ENCODE peak calls at places on chromosomes 5 and 9, in nine cellular contexts. One of them, this sample, is unnamed.

GRCh38 chr5:94901071-94901979 is 282.9 kb downstream of the SLF1 start:
- DNase-seq in activated gamma-delta T cell treated with Interleukin-2 at 50 U/mL for 16 hours: no peak
- DNase-seq in activated CD8-positive, alpha-beta memory T cell treated with anti-CD3 and anti-CD28 coated beads, Interleukin-2, amount 50 U/mL, for 4 hours: no peak
- DNase-seq in NB4: no peak
- DNase-seq in lower lobe of right lung: no peak
- DNase-seq in myocyte: peak; percentile 64
- DNase-seq in HT-29: no peak
- DNase-seq in A549: no peak
- DNase-seq in HT1080: peak; percentile 78
- DNase-seq in this sample: peak; percentile 24

GRCh38 chr5:2508514-2508913 is 243.0 kb downstream of the IRX2 start:
- DNase-seq in myocyte: no peak
- DNase-seq in activated CD8-positive, alpha-beta memory T cell treated with anti-CD3 and anti-CD28 coated beads, Interleukin-2, amount 50 U/mL, for 4 hours: no peak
- DNase-seq in lower lobe of right lung: no peak
- DNase-seq in NB4: no peak
- DNase-seq in A549: no peak
- DNase-seq in HT1080: no peak
- DNase-seq in activated gamma-delta T cell treated with Interleukin-2 at 50 U/mL for 16 hours: no peak
- DNase-seq in HT-29: no peak
- DNase-seq in this sample: no peak

GRCh38 chr5:29543501-29543900 is 1650.0 kb upstream of the CDH6 start:
- DNase-seq in A549: no peak
- DNase-seq in myocyte: no peak
- DNase-seq in activated CD8-positive, alpha-beta memory T cell treated with anti-CD3 and anti-CD28 coated beads, Interleukin-2, amount 50 U/mL, for 4 hours: no peak
- DNase-seq in lower lobe of right lung: no peak
- DNase-seq in NB4: no peak
- DNase-seq in HT1080: peak; percentile 41
- DNase-seq in HT-29: no peak
- DNase-seq in activated gamma-delta T cell treated with Interleukin-2 at 50 U/mL for 16 hours: no peak
- DNase-seq in this sample: no peak

GRCh38 chr5:65823174-65823573 is 101.2 kb downstream of the NLN start:
- DNase-seq in activated CD8-positive, alpha-beta memory T cell treated with anti-CD3 and anti-CD28 coated beads, Interleukin-2, amount 50 U/mL, for 4 hours: no peak
- DNase-seq in NB4: no peak
- DNase-seq in activated gamma-delta T cell treated with Interleukin-2 at 50 U/mL for 16 hours: no peak
- DNase-seq in myocyte: no peak
- DNase-seq in HT1080: no peak
- DNase-seq in A549: peak; percentile 46
- DNase-seq in lower lobe of right lung: no peak
- DNase-seq in HT-29: no peak
- DNase-seq in this sample: no peak

GRCh38 chr9:136859821-136860269 is 6.3 kb downstream of the EDF1 start:
- DNase-seq in activated gamma-delta T cell treated with Interleukin-2 at 50 U/mL for 16 hours: no peak
- DNase-seq in A549: no peak
- DNase-seq in NB4: no peak
- DNase-seq in HT-29: no peak
- DNase-seq in lower lobe of right lung: peak; percentile 38
- DNase-seq in myocyte: no peak
- DNase-seq in activated CD8-positive, alpha-beta memory T cell treated with anti-CD3 and anti-CD28 coated beads, Interleukin-2, amount 50 U/mL, for 4 hours: peak; percentile 16
- DNase-seq in HT1080: no peak
- DNase-seq in this sample: no peak

GRCh38 chr9:79471577-79472543 is 99.9 kb upstream of the TLE4 start:
- DNase-seq in activated gamma-delta T cell treated with Interleukin-2 at 50 U/mL for 16 hours: peak; percentile 32
- DNase-seq in lower lobe of right lung: peak; percentile 51
- DNase-seq in NB4: peak; percentile 30
- DNase-seq in activated CD8-positive, alpha-beta memory T cell treated with anti-CD3 and anti-CD28 coated beads, Interleukin-2, amount 50 U/mL, for 4 hours: peak; percentile 34
- DNase-seq in HT-29: peak; percentile 20
- DNase-seq in HT1080: peak; percentile 23
- DNase-seq in A549: no peak
- DNase-seq in myocyte: peak; percentile 80
- DNase-seq in this sample: peak; percentile 43

GRCh38 chr9:136762915-136763648 is 1.2 kb downstream of the LCN15 start:
- DNase-seq in NB4: peak; percentile 37
- DNase-seq in HT-29: peak; percentile 74
- DNase-seq in myocyte: no peak
- DNase-seq in lower lobe of right lung: peak; percentile 69
- DNase-seq in A549: peak; percentile 49
- DNase-seq in activated CD8-positive, alpha-beta memory T cell treated with anti-CD3 and anti-CD28 coated beads, Interleukin-2, amount 50 U/mL, for 4 hours: peak; percentile 29
- DNase-seq in activated gamma-delta T cell treated with Interleukin-2 at 50 U/mL for 16 hours: no peak
- DNase-seq in HT1080: no peak
- DNase-seq in this sample: peak; percentile 66

GRCh38 chr5:140228364-140228837 is 53.4 kb downstream of the CYSTM1 start:
- DNase-seq in lower lobe of right lung: no peak
- DNase-seq in A549: no peak
- DNase-seq in HT1080: no peak
- DNase-seq in HT-29: no peak
- DNase-seq in myocyte: no peak
- DNase-seq in activated CD8-positive, alpha-beta memory T cell treated with anti-CD3 and anti-CD28 coated beads, Interleukin-2, amount 50 U/mL, for 4 hours: no peak
- DNase-seq in activated gamma-delta T cell treated with Interleukin-2 at 50 U/mL for 16 hours: no peak
- DNase-seq in NB4: no peak
- DNase-seq in this sample: no peak

GRCh38 chr9:89609426-89610006 is 4.7 kb downstream of the GADD45G start:
- DNase-seq in myocyte: peak; percentile 43
- DNase-seq in activated CD8-positive, alpha-beta memory T cell treated with anti-CD3 and anti-CD28 coated beads, Interleukin-2, amount 50 U/mL, for 4 hours: no peak
- DNase-seq in HT-29: no peak
- DNase-seq in NB4: no peak
- DNase-seq in HT1080: no peak
- DNase-seq in A549: no peak
- DNase-seq in lower lobe of right lung: no peak
- DNase-seq in activated gamma-delta T cell treated with Interleukin-2 at 50 U/mL for 16 hours: no peak
- DNase-seq in this sample: no peak

GRCh38 chr9:127450170-127450830 is 906 bp downstream of the RPL12 start:
- DNase-seq in lower lobe of right lung: no peak
- DNase-seq in NB4: peak; percentile 35
- DNase-seq in myocyte: peak; percentile 41
- DNase-seq in activated gamma-delta T cell treated with Interleukin-2 at 50 U/mL for 16 hours: no peak
- DNase-seq in A549: no peak
- DNase-seq in activated CD8-positive, alpha-beta memory T cell treated with anti-CD3 and anti-CD28 coated beads, Interleukin-2, amount 50 U/mL, for 4 hours: no peak
- DNase-seq in HT-29: peak; percentile 34
- DNase-seq in HT1080: peak; percentile 32
- DNase-seq in this sample: peak; percentile 14

GRCh38 chr5:14879985-14880589 is 8.5 kb upstream of the ANKH start:
- DNase-seq in HT1080: peak; percentile 55
- DNase-seq in activated gamma-delta T cell treated with Interleukin-2 at 50 U/mL for 16 hours: no peak
- DNase-seq in A549: no peak
- DNase-seq in activated CD8-positive, alpha-beta memory T cell treated with anti-CD3 and anti-CD28 coated beads, Interleukin-2, amount 50 U/mL, for 4 hours: no peak
- DNase-seq in NB4: peak; percentile 57
- DNase-seq in myocyte: no peak
- DNase-seq in lower lobe of right lung: no peak
- DNase-seq in HT-29: no peak
- DNase-seq in this sample: peak; percentile 30

GRCh38 chr5:142924135-142924883 is 154.1 kb downstream of the ARHGAP26 start:
- DNase-seq in NB4: peak; percentile 78
- DNase-seq in A549: peak; percentile 13
- DNase-seq in myocyte: peak; percentile 27
- DNase-seq in HT1080: no peak
- DNase-seq in HT-29: no peak
- DNase-seq in lower lobe of right lung: no peak
- DNase-seq in activated gamma-delta T cell treated with Interleukin-2 at 50 U/mL for 16 hours: no peak
- DNase-seq in activated CD8-positive, alpha-beta memory T cell treated with anti-CD3 and anti-CD28 coated beads, Interleukin-2, amount 50 U/mL, for 4 hours: no peak
- DNase-seq in this sample: no peak

GRCh38 chr9:75088646-75089368 is 493 bp downstream of the OSTF1 start:
- DNase-seq in A549: peak; percentile 49
- DNase-seq in activated gamma-delta T cell treated with Interleukin-2 at 50 U/mL for 16 hours: no peak
- DNase-seq in lower lobe of right lung: peak; percentile 87
- DNase-seq in HT1080: peak; percentile 51
- DNase-seq in NB4: peak; percentile 78
- DNase-seq in myocyte: peak; percentile 79
- DNase-seq in HT-29: peak; percentile 79
- DNase-seq in activated CD8-positive, alpha-beta memory T cell treated with anti-CD3 and anti-CD28 coated beads, Interleukin-2, amount 50 U/mL, for 4 hours: peak; percentile 18
- DNase-seq in this sample: peak; percentile 73

GRCh38 chr5:11734369-11734768 is 169.9 kb downstream of the CTNND2 start:
- DNase-seq in NB4: no peak
- DNase-seq in HT-29: no peak
- DNase-seq in myocyte: no peak
- DNase-seq in activated gamma-delta T cell treated with Interleukin-2 at 50 U/mL for 16 hours: no peak
- DNase-seq in activated CD8-positive, alpha-beta memory T cell treated with anti-CD3 and anti-CD28 coated beads, Interleukin-2, amount 50 U/mL, for 4 hours: no peak
- DNase-seq in HT1080: no peak
- DNase-seq in lower lobe of right lung: no peak
- DNase-seq in A549: no peak
- DNase-seq in this sample: no peak

GRCh38 chr9:136799854-136800657 is 3.9 kb downstream of the CCDC183 start:
- DNase-seq in lower lobe of right lung: peak; percentile 94
- DNase-seq in HT1080: peak; percentile 34
- DNase-seq in HT-29: peak; percentile 86
- DNase-seq in myocyte: peak; percentile 46
- DNase-seq in NB4: peak; percentile 83
- DNase-seq in activated CD8-positive, alpha-beta memory T cell treated with anti-CD3 and anti-CD28 coated beads, Interleukin-2, amount 50 U/mL, for 4 hours: peak; percentile 94
- DNase-seq in A549: peak; percentile 76
- DNase-seq in activated gamma-delta T cell treated with Interleukin-2 at 50 U/mL for 16 hours: peak; percentile 95
- DNase-seq in this sample: peak; percentile 75

GRCh38 chr5:141778683-141779082 is 96.7 kb upstream of the ARAP3 start:
- DNase-seq in HT-29: no peak
- DNase-seq in HT1080: no peak
- DNase-seq in activated gamma-delta T cell treated with Interleukin-2 at 50 U/mL for 16 hours: no peak
- DNase-seq in A549: no peak
- DNase-seq in NB4: no peak
- DNase-seq in activated CD8-positive, alpha-beta memory T cell treated with anti-CD3 and anti-CD28 coated beads, Interleukin-2, amount 50 U/mL, for 4 hours: no peak
- DNase-seq in lower lobe of right lung: no peak
- DNase-seq in myocyte: no peak
- DNase-seq in this sample: no peak

GRCh38 chr5:84382363-84383295 is 2.1 kb downstream of the EDIL3 start:
- DNase-seq in activated CD8-positive, alpha-beta memory T cell treated with anti-CD3 and anti-CD28 coated beads, Interleukin-2, amount 50 U/mL, for 4 hours: no peak
- DNase-seq in NB4: peak; percentile 69
- DNase-seq in myocyte: peak; percentile 79
- DNase-seq in HT-29: no peak
- DNase-seq in activated gamma-delta T cell treated with Interleukin-2 at 50 U/mL for 16 hours: no peak
- DNase-seq in HT1080: peak; percentile 55
- DNase-seq in lower lobe of right lung: peak; percentile 51
- DNase-seq in A549: no peak
- DNase-seq in this sample: no peak

GRCh38 chr5:15966651-15967050 is 212.9 kb downstream of the MARCHF11 start:
- DNase-seq in activated CD8-positive, alpha-beta memory T cell treated with anti-CD3 and anti-CD28 coated beads, Interleukin-2, amount 50 U/mL, for 4 hours: no peak
- DNase-seq in NB4: no peak
- DNase-seq in A549: no peak
- DNase-seq in myocyte: no peak
- DNase-seq in activated gamma-delta T cell treated with Interleukin-2 at 50 U/mL for 16 hours: no peak
- DNase-seq in lower lobe of right lung: no peak
- DNase-seq in HT1080: no peak
- DNase-seq in HT-29: no peak
- DNase-seq in this sample: no peak

GRCh38 chr9:135561391-135562234 is at the start of gene PAEP:
- DNase-seq in lower lobe of right lung: no peak
- DNase-seq in HT-29: peak; percentile 4
- DNase-seq in NB4: no peak
- DNase-seq in myocyte: no peak
- DNase-seq in activated gamma-delta T cell treated with Interleukin-2 at 50 U/mL for 16 hours: no peak
- DNase-seq in activated CD8-positive, alpha-beta memory T cell treated with anti-CD3 and anti-CD28 coated beads, Interleukin-2, amount 50 U/mL, for 4 hours: no peak
- DNase-seq in HT1080: peak; percentile 88
- DNase-seq in A549: no peak
- DNase-seq in this sample: peak; percentile 50

GRCh38 chr5:54520438-54520846 is 2.9 kb downstream of the SNX18 start:
- DNase-seq in HT1080: peak; percentile 21
- DNase-seq in lower lobe of right lung: no peak
- DNase-seq in activated gamma-delta T cell treated with Interleukin-2 at 50 U/mL for 16 hours: no peak
- DNase-seq in myocyte: peak; percentile 51
- DNase-seq in HT-29: peak; percentile 50
- DNase-seq in NB4: peak; percentile 72
- DNase-seq in activated CD8-positive, alpha-beta memory T cell treated with anti-CD3 and anti-CD28 coated beads, Interleukin-2, amount 50 U/mL, for 4 hours: no peak
- DNase-seq in A549: no peak
- DNase-seq in this sample: peak; percentile 83

GRCh38 chr9:14880951-14881465 is 29.2 kb downstream of the FREM1 start:
- DNase-seq in activated gamma-delta T cell treated with Interleukin-2 at 50 U/mL for 16 hours: no peak
- DNase-seq in activated CD8-positive, alpha-beta memory T cell treated with anti-CD3 and anti-CD28 coated beads, Interleukin-2, amount 50 U/mL, for 4 hours: no peak
- DNase-seq in NB4: no peak
- DNase-seq in A549: no peak
- DNase-seq in myocyte: peak; percentile 1
- DNase-seq in HT-29: no peak
- DNase-seq in lower lobe of right lung: no peak
- DNase-seq in HT1080: no peak
- DNase-seq in this sample: no peak

GRCh38 chr5:113125371-113125770 is 148.8 kb downstream of the DCP2 start:
- DNase-seq in NB4: no peak
- DNase-seq in activated gamma-delta T cell treated with Interleukin-2 at 50 U/mL for 16 hours: no peak
- DNase-seq in myocyte: no peak
- DNase-seq in lower lobe of right lung: no peak
- DNase-seq in activated CD8-positive, alpha-beta memory T cell treated with anti-CD3 and anti-CD28 coated beads, Interleukin-2, amount 50 U/mL, for 4 hours: no peak
- DNase-seq in HT1080: no peak
- DNase-seq in HT-29: no peak
- DNase-seq in A549: no peak
- DNase-seq in this sample: no peak

GRCh38 chr5:603081-603998 is 8.8 kb upstream of the CEP72 start:
- DNase-seq in HT-29: no peak
- DNase-seq in lower lobe of right lung: no peak
- DNase-seq in myocyte: no peak
- DNase-seq in A549: no peak
- DNase-seq in NB4: no peak
- DNase-seq in HT1080: no peak
- DNase-seq in activated CD8-positive, alpha-beta memory T cell treated with anti-CD3 and anti-CD28 coated beads, Interleukin-2, amount 50 U/mL, for 4 hours: no peak
- DNase-seq in activated gamma-delta T cell treated with Interleukin-2 at 50 U/mL for 16 hours: no peak
- DNase-seq in this sample: no peak

This sample was measured in SK-MEL-5.